ENCODE peak calls at places on chromosomes 12 and 14, in eight cellular contexts. V is effector memory CD4-positive, alpha-beta T cell; T is putamen; Z is NAMALWA; W is AG20443; C is stimulated activated CD4-positive, alpha-beta T cell treated with anti-CD3 and anti-CD28 coated beads, Interleukin-15, amount 100 ng/mL, for 1 hour; P is naive B cell; X is pancreas. U is an unnamed sample.

GRCh38 chr14:23076785-23077408 is 18.0 kb downstream of the ACIN1 start:
- DNase-seq in X (no peak), P (no peak), T (no peak), V (no peak), W (peak), C (no peak), Z (peak), U (peak)

GRCh38 chr12:29681996-29682534 is 101.7 kb downstream of the TMTC1 start:
- DNase-seq in P (no peak), T (no peak), V (no peak), C (no peak), X (no peak), W (no peak), Z (no peak), U (no peak)

GRCh38 chr14:22668863-22669262 is 24.7 kb upstream of the OR6J1 start:
- DNase-seq in W (no peak), Z (no peak), V (no peak), X (no peak), T (no peak), P (no peak), C (no peak), U (no peak)

GRCh38 chr14:105142651-105143450 is 25.7 kb downstream of the JAG2 start:
- DNase-seq in X (no peak), W (no peak), Z (no peak), T (no peak), V (no peak), C (no peak), P (no peak), U (no peak)

GRCh38 chr14:85333313-85333712 is 196.6 kb upstream of the FLRT2 start:
- DNase-seq in Z (no peak), W (peak), X (no peak), V (no peak), C (no peak), T (no peak), P (no peak), U (no peak)

GRCh38 chr14:95236221-95236620 is 78.9 kb upstream of the DICER1 start:
- DNase-seq in X (no peak), Z (no peak), C (no peak), T (no peak), V (no peak), W (no peak), P (no peak), U (no peak)

GRCh38 chr14:103296007-103296406 is 38.0 kb upstream of the EIF5 start:
- DNase-seq in C (no peak), X (no peak), Z (no peak), T (no peak), W (peak), P (no peak), V (no peak), U (peak)

GRCh38 chr12:56431288-56431687 is 17.9 kb downstream of the TIMELESS start:
- DNase-seq in V (no peak), W (no peak), T (no peak), C (no peak), Z (no peak), X (no peak), P (no peak), U (no peak)

GRCh38 chr12:69510176-69510827 is 40.1 kb downstream of the FRS2 start:
- DNase-seq in X (peak), T (no peak), V (no peak), W (no peak), C (no peak), P (no peak), Z (no peak), U (no peak)

GRCh38 chr14:39229222-39229543 is 4.5 kb upstream of the MIA2 start:
- DNase-seq in Z (no peak), P (no peak), W (peak), T (no peak), X (no peak), C (peak), V (peak), U (no peak)

GRCh38 chr14:56119221-56119967 is 1.2 kb downstream of the PELI2 start:
- DNase-seq in T (peak), W (peak), V (no peak), C (no peak), P (peak), X (no peak), Z (peak), U (peak)

GRCh38 chr14:24072881-24073877 is 1.8 kb downstream of the CPNE6 start:
- DNase-seq in P (no peak), Z (no peak), V (no peak), C (no peak), W (no peak), T (no peak), X (no peak), U (no peak)

GRCh38 chr14:50425816-50426215 is 29.1 kb upstream of the CDKL1 start:
- DNase-seq in W (peak), C (no peak), P (no peak), V (no peak), T (peak), Z (no peak), X (no peak), U (peak)

GRCh38 chr12:45290218-45290609 is 74.3 kb downstream of the ANO6 start:
- DNase-seq in C (no peak), W (peak), P (no peak), Z (no peak), V (no peak), X (no peak), T (no peak), U (peak)

GRCh38 chr14:59075503-59075902 is 113.0 kb upstream of the DAAM1 start:
- DNase-seq in W (no peak), P (no peak), T (no peak), C (no peak), V (no peak), X (no peak), Z (no peak), U (no peak)

GRCh38 chr12:65537978-65538377 is 259.5 kb downstream of the MSRB3 start:
- DNase-seq in T (no peak), P (no peak), X (no peak), W (no peak), V (no peak), Z (no peak), C (no peak), U (peak)